ENCODE peak calls at places on chromosomes 12 and 14, in ten cellular contexts. V, F, B, D, O, J, S, Z, L and E are unnamed samples.

GRCh38 chr12:130280226-130280625 is 57.5 kb upstream of the PIWIL1 start:
- DNase-seq in B (no peak), O (no peak), V (no peak), L (no peak), S (no peak), J (no peak), F (no peak), Z (no peak), D (no peak), E (no peak)

GRCh38 chr14:70882771-70883492 is 24.3 kb upstream of the PCNX1 start:
- DNase-seq in S (no peak), O (no peak), J (peak; percentile 66), Z (peak; percentile 39), F (peak; percentile 59), D (no peak), L (peak; percentile 74), B (no peak), V (no peak), E (no peak)

GRCh38 chr12:127149226-127149964 is 1117.6 kb upstream of the TMEM132C start:
- DNase-seq in L (no peak), F (no peak), O (no peak), V (no peak), S (no peak), B (no peak), Z (no peak), J (peak; percentile 68), D (no peak), E (no peak)

GRCh38 chr14:68704736-68705720 is 87.8 kb downstream of the ZFP36L1 start:
- DNase-seq in L (peak; percentile 63), Z (no peak), F (peak; percentile 46), B (no peak), S (no peak), O (no peak), D (no peak), V (no peak), J (peak; percentile 44), E (peak; percentile 62)

GRCh38 chr14:68181395-68182326 is 362.1 kb downstream of the RAD51B start:
- DNase-seq in D (no peak), V (no peak), J (peak; percentile 38), Z (no peak), S (no peak), O (no peak), L (peak; percentile 58), B (no peak), F (peak; percentile 24), E (no peak)

GRCh38 chr12:117140397-117141096 is 41.3 kb upstream of the TESC start:
- DNase-seq in Z (peak; percentile 58), S (no peak), F (no peak), J (no peak), V (peak; percentile 38), B (no peak), L (no peak), D (no peak), O (no peak), E (no peak)

GRCh38 chr12:75913502-75914110 is 118.0 kb downstream of the PHLDA1 start:
- DNase-seq in B (no peak), D (no peak), S (no peak), L (no peak), J (no peak), Z (no peak), F (no peak), V (no peak), O (no peak), E (no peak)

GRCh38 chr12:53096761-53097160 is 706 bp upstream of the IGFBP6 start:
- DNase-seq in S (no peak), D (no peak), V (no peak), L (no peak), F (no peak), J (no peak), Z (no peak), B (no peak), O (no peak), E (peak; percentile 74)

GRCh38 chr14:57209561-57209960 is 59.1 kb downstream of the EXOC5 start:
- DNase-seq in F (no peak), D (no peak), O (no peak), S (no peak), J (peak; percentile 73), Z (no peak), L (peak; percentile 11), V (no peak), B (no peak), E (no peak)

GRCh38 chr12:50720085-50720484 is 43.8 kb upstream of the ATF1 start:
- DNase-seq in Z (no peak), L (no peak), O (no peak), V (no peak), D (no peak), B (no peak), J (peak; percentile 50), F (no peak), S (no peak), E (no peak)

GRCh38 chr12:56749853-56750252 is 2.3 kb downstream of the PRIM1 start:
- DNase-seq in S (no peak), V (no peak), Z (no peak), B (no peak), O (no peak), J (no peak), L (no peak), F (no peak), D (no peak), E (no peak)

GRCh38 chr14:94332587-94332986 is 9.5 kb upstream of the SERPINA6 start:
- DNase-seq in F (no peak), D (no peak), Z (no peak), S (no peak), V (no peak), B (no peak), O (no peak), L (no peak), J (no peak), E (no peak)

GRCh38 chr12:59164991-59165718 is 244.9 kb upstream of the LRIG3 start:
- DNase-seq in Z (no peak), B (peak; percentile 44), S (no peak), V (no peak), O (peak; percentile 61), L (peak; percentile 36), D (no peak), F (peak; percentile 11), J (peak; percentile 64), E (no peak)

GRCh38 chr14:68710776-68711175 is 82.1 kb downstream of the ZFP36L1 start:
- DNase-seq in L (no peak), D (no peak), F (no peak), S (no peak), B (no peak), V (no peak), J (no peak), O (no peak), Z (no peak), E (no peak)

GRCh38 chr12:9364224-9365176 is 156.3 kb upstream of the PZP start:
- DNase-seq in L (peak; percentile 99), B (peak; percentile 88), O (no peak), Z (no peak), S (no peak), F (peak; percentile 61), D (no peak), V (no peak), J (peak; percentile 70), E (no peak)

GRCh38 chr14:104118006-104118844 is 20.2 kb upstream of the KIF26A start:
- DNase-seq in B (no peak), J (no peak), S (no peak), D (no peak), O (no peak), Z (no peak), L (no peak), F (no peak), V (no peak), E (peak; percentile 71)
- H3K27ac ChIP-seq in B (no peak overlapping the region), J (no peak overlapping the region), S (no peak overlapping the region), D (no peak overlapping the region), O (no peak overlapping the region), Z (no peak overlapping the region), L (no peak overlapping the region), F (no peak overlapping the region), V (no peak overlapping the region), E (no peak overlapping the region)

GRCh38 chr12:79561401-79562132 is 129.2 kb downstream of the PAWR start:
- DNase-seq in B (peak; percentile 53), Z (no peak), S (no peak), D (no peak), O (no peak), L (no peak), J (no peak), V (no peak), F (no peak), E (no peak)
- H3K27ac ChIP-seq in B (no peak overlapping the region), Z (no peak overlapping the region), S (no peak overlapping the region), D (no peak overlapping the region), O (no peak overlapping the region), L (no peak overlapping the region), J (no peak overlapping the region), V (no peak overlapping the region), F (no peak overlapping the region), E (no peak overlapping the region)

DNA sequence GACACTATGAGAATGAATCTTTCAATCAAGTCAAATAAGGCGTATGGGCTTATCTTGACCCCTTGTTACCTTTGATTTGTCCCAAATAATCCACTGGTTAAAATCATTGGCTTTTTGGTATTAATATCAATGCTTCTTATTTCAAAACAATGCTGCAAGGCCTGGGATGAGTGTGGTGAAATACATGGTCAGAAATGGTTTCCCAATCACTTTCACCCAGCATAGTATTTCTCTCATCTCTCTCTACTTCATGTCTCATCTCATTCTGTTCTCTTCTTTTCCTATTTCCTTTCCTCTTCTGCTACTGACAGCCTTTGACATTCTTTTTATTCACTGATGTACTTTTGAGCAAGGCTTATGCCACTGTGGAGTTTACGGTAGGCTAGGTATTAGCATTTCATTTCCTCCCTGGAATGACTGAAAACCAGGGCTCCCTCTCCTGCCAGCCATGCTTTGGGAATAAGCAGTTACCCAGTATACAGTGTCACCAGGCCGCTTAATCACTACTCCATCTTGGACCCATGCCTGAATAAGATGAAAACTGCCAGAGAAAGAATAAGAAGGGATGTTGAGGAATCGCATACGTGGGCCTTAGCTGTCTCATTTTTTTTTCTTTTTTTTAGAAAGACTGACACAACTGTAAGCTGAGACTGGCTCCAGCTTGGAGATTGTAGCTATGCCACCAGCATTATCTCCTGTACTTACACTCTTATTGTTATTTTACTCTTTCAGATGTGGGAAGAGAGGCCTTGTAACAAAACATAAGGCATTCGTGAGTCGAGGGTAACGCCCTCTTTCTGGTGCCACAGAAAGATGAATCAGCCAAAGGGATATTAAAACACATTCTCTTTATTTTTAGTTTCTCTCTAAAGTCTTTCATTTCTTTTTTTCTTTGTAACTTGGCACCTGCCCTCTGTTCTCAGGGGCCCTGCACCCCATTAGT is 53.5 kb downstream of the IGF1 start:
- DNase-seq in O (no peak), B (no peak), S (no peak), D (no peak), J (peak; percentile 51), V (no peak), L (no peak), F (no peak), Z (no peak), E (peak; percentile 29)
- H3K27ac ChIP-seq in O (peak overlapping the region; percentile 19), B (no peak overlapping the region), S (peak overlapping the region; percentile 50), D (no peak overlapping the region), J (peak overlapping the region; percentile 81), V (no peak overlapping the region), L (no peak overlapping the region), F (peak overlapping the region; percentile 35), Z (no peak overlapping the region), E (peak overlapping the region; percentile 69)

GRCh38 chr12:62848418-62848817 is 86.5 kb downstream of the PPM1H start:
- DNase-seq in O (no peak), J (peak; percentile 85), D (no peak), V (no peak), L (peak; percentile 68), S (no peak), Z (no peak), F (no peak), B (no peak), E (no peak)
- H3K27ac ChIP-seq in O (no peak overlapping the region), J (no peak overlapping the region), D (no peak overlapping the region), V (peak overlapping the region; percentile 48), L (no peak overlapping the region), S (no peak overlapping the region), Z (peak overlapping the region; percentile 29), F (no peak overlapping the region), B (peak overlapping the region; percentile 31), E (no peak overlapping the region)